ENCODE peak calls at places on chromosomes 13 and 19, in four cellular contexts. One of them, this sample, is unnamed.

GRCh38 chr19:15101479-15102082 is 5.6 kb upstream of the SYDE1 start:
- DNase-seq in NCI-H774: no peak
- DNase-seq in activated CD4-positive, CD25-positive, alpha-beta regulatory T cell: no peak
- DNase-seq in activated naive CD8-positive, alpha-beta T cell treated with anti-CD3 and anti-CD28 coated beads, Interleukin-2, amount 10 ng/mL, durations not matched to agents 7 days and 5 days: no peak
- DNase-seq in this sample: no peak

GRCh38 chr13:75533866-75534265 is 3.8 kb downstream of the COMMD6 start:
- DNase-seq in activated naive CD8-positive, alpha-beta T cell treated with anti-CD3 and anti-CD28 coated beads, Interleukin-2, amount 10 ng/mL, durations not matched to agents 7 days and 5 days: no peak
- DNase-seq in NCI-H774: no peak
- DNase-seq in activated CD4-positive, CD25-positive, alpha-beta regulatory T cell: no peak
- DNase-seq in this sample: no peak

GRCh38 chr19:8609210-8610040 is 1.1 kb downstream of the ADAMTS10 start:
- DNase-seq in activated CD4-positive, CD25-positive, alpha-beta regulatory T cell: no peak
- DNase-seq in NCI-H774: no peak
- DNase-seq in activated naive CD8-positive, alpha-beta T cell treated with anti-CD3 and anti-CD28 coated beads, Interleukin-2, amount 10 ng/mL, durations not matched to agents 7 days and 5 days: no peak
- DNase-seq in this sample: peak

GRCh38 chr19:45097776-45098520 is 5.0 kb downstream of the PPP1R37 start:
- DNase-seq in activated CD4-positive, CD25-positive, alpha-beta regulatory T cell: no peak
- DNase-seq in NCI-H774: no peak
- DNase-seq in activated naive CD8-positive, alpha-beta T cell treated with anti-CD3 and anti-CD28 coated beads, Interleukin-2, amount 10 ng/mL, durations not matched to agents 7 days and 5 days: no peak
- DNase-seq in this sample: peak

GRCh38 chr19:38683393-38684077 is 36.1 kb downstream of the ACTN4 start:
- DNase-seq in activated naive CD8-positive, alpha-beta T cell treated with anti-CD3 and anti-CD28 coated beads, Interleukin-2, amount 10 ng/mL, durations not matched to agents 7 days and 5 days: no peak
- DNase-seq in NCI-H774: peak
- DNase-seq in activated CD4-positive, CD25-positive, alpha-beta regulatory T cell: no peak
- DNase-seq in this sample: peak

GRCh38 chr19:51948979-51949378 is 21.7 kb downstream of the ZNF613 start:
- DNase-seq in activated CD4-positive, CD25-positive, alpha-beta regulatory T cell: no peak
- DNase-seq in activated naive CD8-positive, alpha-beta T cell treated with anti-CD3 and anti-CD28 coated beads, Interleukin-2, amount 10 ng/mL, durations not matched to agents 7 days and 5 days: no peak
- DNase-seq in NCI-H774: no peak
- DNase-seq in this sample: no peak

GRCh38 chr19:41705393-41706174 is 2.8 kb upstream of the CEACAM5 start:
- DNase-seq in activated naive CD8-positive, alpha-beta T cell treated with anti-CD3 and anti-CD28 coated beads, Interleukin-2, amount 10 ng/mL, durations not matched to agents 7 days and 5 days: peak
- DNase-seq in NCI-H774: no peak
- DNase-seq in activated CD4-positive, CD25-positive, alpha-beta regulatory T cell: no peak
- DNase-seq in this sample: no peak

GRCh38 chr19:2049741-2050348 is 1.2 kb downstream of the MKNK2 start:
- DNase-seq in NCI-H774: peak
- DNase-seq in activated naive CD8-positive, alpha-beta T cell treated with anti-CD3 and anti-CD28 coated beads, Interleukin-2, amount 10 ng/mL, durations not matched to agents 7 days and 5 days: peak
- DNase-seq in activated CD4-positive, CD25-positive, alpha-beta regulatory T cell: peak
- DNase-seq in this sample: peak

GRCh38 chr19:7642295-7643046 is 5.6 kb downstream of the STXBP2 start:
- DNase-seq in activated naive CD8-positive, alpha-beta T cell treated with anti-CD3 and anti-CD28 coated beads, Interleukin-2, amount 10 ng/mL, durations not matched to agents 7 days and 5 days: no peak
- DNase-seq in activated CD4-positive, CD25-positive, alpha-beta regulatory T cell: no peak
- DNase-seq in NCI-H774: no peak
- DNase-seq in this sample: no peak

GRCh38 chr13:33249066-33249465 is 36.5 kb downstream of the STARD13 start:
- DNase-seq in activated naive CD8-positive, alpha-beta T cell treated with anti-CD3 and anti-CD28 coated beads, Interleukin-2, amount 10 ng/mL, durations not matched to agents 7 days and 5 days: no peak
- DNase-seq in NCI-H774: no peak
- DNase-seq in activated CD4-positive, CD25-positive, alpha-beta regulatory T cell: no peak
- DNase-seq in this sample: no peak

GRCh38 chr13:45142440-45143345 is 22.4 kb downstream of the GTF2F2 start:
- DNase-seq in activated CD4-positive, CD25-positive, alpha-beta regulatory T cell: no peak
- DNase-seq in NCI-H774: no peak
- DNase-seq in activated naive CD8-positive, alpha-beta T cell treated with anti-CD3 and anti-CD28 coated beads, Interleukin-2, amount 10 ng/mL, durations not matched to agents 7 days and 5 days: no peak
- DNase-seq in this sample: no peak

GRCh38 chr13:39483326-39483725 is 119.7 kb downstream of the LHFPL6 start:
- DNase-seq in NCI-H774: no peak
- DNase-seq in activated naive CD8-positive, alpha-beta T cell treated with anti-CD3 and anti-CD28 coated beads, Interleukin-2, amount 10 ng/mL, durations not matched to agents 7 days and 5 days: no peak
- DNase-seq in activated CD4-positive, CD25-positive, alpha-beta regulatory T cell: no peak
- DNase-seq in this sample: no peak

GRCh38 chr19:16347706-16348105 is 23.1 kb downstream of the KLF2 start:
- DNase-seq in activated CD4-positive, CD25-positive, alpha-beta regulatory T cell: no peak
- DNase-seq in NCI-H774: no peak
- DNase-seq in activated naive CD8-positive, alpha-beta T cell treated with anti-CD3 and anti-CD28 coated beads, Interleukin-2, amount 10 ng/mL, durations not matched to agents 7 days and 5 days: no peak
- DNase-seq in this sample: no peak

GRCh38 chr13:26621731-26622401 is 64.4 kb downstream of the WASF3 start:
- DNase-seq in NCI-H774: no peak
- DNase-seq in activated naive CD8-positive, alpha-beta T cell treated with anti-CD3 and anti-CD28 coated beads, Interleukin-2, amount 10 ng/mL, durations not matched to agents 7 days and 5 days: no peak
- DNase-seq in activated CD4-positive, CD25-positive, alpha-beta regulatory T cell: no peak
- DNase-seq in this sample: no peak

GRCh38 chr19:1016647-1017114 is 4.2 kb downstream of the TMEM259 start:
- DNase-seq in activated CD4-positive, CD25-positive, alpha-beta regulatory T cell: no peak
- DNase-seq in NCI-H774: no peak
- DNase-seq in activated naive CD8-positive, alpha-beta T cell treated with anti-CD3 and anti-CD28 coated beads, Interleukin-2, amount 10 ng/mL, durations not matched to agents 7 days and 5 days: no peak
- DNase-seq in this sample: no peak

GRCh38 chr13:97252735-97253134 is 30.6 kb downstream of the MBNL2 start:
- DNase-seq in activated CD4-positive, CD25-positive, alpha-beta regulatory T cell: no peak
- DNase-seq in NCI-H774: no peak
- DNase-seq in activated naive CD8-positive, alpha-beta T cell treated with anti-CD3 and anti-CD28 coated beads, Interleukin-2, amount 10 ng/mL, durations not matched to agents 7 days and 5 days: no peak
- DNase-seq in this sample: no peak

GRCh38 chr13:74644239-74644638 is 510.0 kb upstream of the KLF12 start:
- DNase-seq in activated naive CD8-positive, alpha-beta T cell treated with anti-CD3 and anti-CD28 coated beads, Interleukin-2, amount 10 ng/mL, durations not matched to agents 7 days and 5 days: no peak
- DNase-seq in activated CD4-positive, CD25-positive, alpha-beta regulatory T cell: no peak
- DNase-seq in NCI-H774: no peak
- DNase-seq in this sample: no peak

GRCh38 chr19:33621065-33621785 is 528 bp upstream of the CHST8 start:
- DNase-seq in activated CD4-positive, CD25-positive, alpha-beta regulatory T cell: no peak
- DNase-seq in activated naive CD8-positive, alpha-beta T cell treated with anti-CD3 and anti-CD28 coated beads, Interleukin-2, amount 10 ng/mL, durations not matched to agents 7 days and 5 days: no peak
- DNase-seq in NCI-H774: no peak
- DNase-seq in this sample: no peak

GRCh38 chr19:44824758-44825157 is 15.9 kb downstream of the BCAM start:
- DNase-seq in NCI-H774: peak
- DNase-seq in activated naive CD8-positive, alpha-beta T cell treated with anti-CD3 and anti-CD28 coated beads, Interleukin-2, amount 10 ng/mL, durations not matched to agents 7 days and 5 days: no peak
- DNase-seq in activated CD4-positive, CD25-positive, alpha-beta regulatory T cell: no peak
- DNase-seq in this sample: no peak

GRCh38 chr13:33236021-33236420 is 49.5 kb downstream of the STARD13 start:
- DNase-seq in activated naive CD8-positive, alpha-beta T cell treated with anti-CD3 and anti-CD28 coated beads, Interleukin-2, amount 10 ng/mL, durations not matched to agents 7 days and 5 days: no peak
- DNase-seq in activated CD4-positive, CD25-positive, alpha-beta regulatory T cell: no peak
- DNase-seq in NCI-H774: no peak
- DNase-seq in this sample: no peak

GRCh38 chr13:95677564-95678386 is 836 bp downstream of the DNAJC3 start:
- DNase-seq in NCI-H774: no peak
- DNase-seq in activated CD4-positive, CD25-positive, alpha-beta regulatory T cell: no peak
- DNase-seq in activated naive CD8-positive, alpha-beta T cell treated with anti-CD3 and anti-CD28 coated beads, Interleukin-2, amount 10 ng/mL, durations not matched to agents 7 days and 5 days: no peak
- DNase-seq in this sample: peak

GRCh38 chr13:33349314-33349995 is 63.9 kb upstream of the STARD13 start:
- DNase-seq in NCI-H774: no peak
- DNase-seq in activated CD4-positive, CD25-positive, alpha-beta regulatory T cell: no peak
- DNase-seq in activated naive CD8-positive, alpha-beta T cell treated with anti-CD3 and anti-CD28 coated beads, Interleukin-2, amount 10 ng/mL, durations not matched to agents 7 days and 5 days: no peak
- DNase-seq in this sample: peak

GRCh38 chr13:85093808-85094207 is 705.4 kb downstream of the SLITRK6 start:
- DNase-seq in activated CD4-positive, CD25-positive, alpha-beta regulatory T cell: no peak
- DNase-seq in activated naive CD8-positive, alpha-beta T cell treated with anti-CD3 and anti-CD28 coated beads, Interleukin-2, amount 10 ng/mL, durations not matched to agents 7 days and 5 days: no peak
- DNase-seq in NCI-H774: no peak
- DNase-seq in this sample: no peak

GRCh38 chr19:11887247-11887617 is 350 bp upstream of the ZNF69 start:
- DNase-seq in activated CD4-positive, CD25-positive, alpha-beta regulatory T cell: no peak
- DNase-seq in activated naive CD8-positive, alpha-beta T cell treated with anti-CD3 and anti-CD28 coated beads, Interleukin-2, amount 10 ng/mL, durations not matched to agents 7 days and 5 days: no peak
- DNase-seq in NCI-H774: no peak
- DNase-seq in this sample: no peak

GRCh38 chr13:46313441-46314257 is 73.4 kb downstream of the RUBCNL start:
- DNase-seq in NCI-H774: no peak
- DNase-seq in activated CD4-positive, CD25-positive, alpha-beta regulatory T cell: no peak
- DNase-seq in activated naive CD8-positive, alpha-beta T cell treated with anti-CD3 and anti-CD28 coated beads, Interleukin-2, amount 10 ng/mL, durations not matched to agents 7 days and 5 days: no peak
- DNase-seq in this sample: no peak

GRCh38 chr19:13906525-13906904 is 514 bp downstream of the CC2D1A start:
- DNase-seq in activated naive CD8-positive, alpha-beta T cell treated with anti-CD3 and anti-CD28 coated beads, Interleukin-2, amount 10 ng/mL, durations not matched to agents 7 days and 5 days: no peak
- DNase-seq in NCI-H774: no peak
- DNase-seq in activated CD4-positive, CD25-positive, alpha-beta regulatory T cell: no peak
- DNase-seq in this sample: no peak

GRCh38 chr19:48613024-48613851 is 1.6 kb downstream of the FAM83E start:
- DNase-seq in NCI-H774: no peak
- DNase-seq in activated CD4-positive, CD25-positive, alpha-beta regulatory T cell: no peak
- DNase-seq in activated naive CD8-positive, alpha-beta T cell treated with anti-CD3 and anti-CD28 coated beads, Interleukin-2, amount 10 ng/mL, durations not matched to agents 7 days and 5 days: peak
- DNase-seq in this sample: no peak

GRCh38 chr13:38366954-38367645 is 17.4 kb downstream of the UFM1 start:
- DNase-seq in NCI-H774: no peak
- DNase-seq in activated CD4-positive, CD25-positive, alpha-beta regulatory T cell: no peak
- DNase-seq in activated naive CD8-positive, alpha-beta T cell treated with anti-CD3 and anti-CD28 coated beads, Interleukin-2, amount 10 ng/mL, durations not matched to agents 7 days and 5 days: no peak
- DNase-seq in this sample: no peak

GRCh38 chr13:46324976-46325375 is 62.1 kb downstream of the RUBCNL start:
- DNase-seq in NCI-H774: no peak
- DNase-seq in activated CD4-positive, CD25-positive, alpha-beta regulatory T cell: no peak
- DNase-seq in activated naive CD8-positive, alpha-beta T cell treated with anti-CD3 and anti-CD28 coated beads, Interleukin-2, amount 10 ng/mL, durations not matched to agents 7 days and 5 days: no peak
- DNase-seq in this sample: no peak

GRCh38 chr19:49744946-49745381 is 18.1 kb downstream of the TSKS start:
- DNase-seq in activated naive CD8-positive, alpha-beta T cell treated with anti-CD3 and anti-CD28 coated beads, Interleukin-2, amount 10 ng/mL, durations not matched to agents 7 days and 5 days: no peak
- DNase-seq in activated CD4-positive, CD25-positive, alpha-beta regulatory T cell: no peak
- DNase-seq in NCI-H774: no peak
- DNase-seq in this sample: no peak

GRCh38 chr13:28753946-28754345 is 35.2 kb upstream of the SLC46A3 start:
- DNase-seq in activated naive CD8-positive, alpha-beta T cell treated with anti-CD3 and anti-CD28 coated beads, Interleukin-2, amount 10 ng/mL, durations not matched to agents 7 days and 5 days: no peak
- DNase-seq in activated CD4-positive, CD25-positive, alpha-beta regulatory T cell: no peak
- DNase-seq in NCI-H774: no peak
- DNase-seq in this sample: no peak

GRCh38 chr19:2507109-2507508 is 31.2 kb downstream of the GADD45B start:
- DNase-seq in NCI-H774: peak
- DNase-seq in activated naive CD8-positive, alpha-beta T cell treated with anti-CD3 and anti-CD28 coated beads, Interleukin-2, amount 10 ng/mL, durations not matched to agents 7 days and 5 days: no peak
- DNase-seq in activated CD4-positive, CD25-positive, alpha-beta regulatory T cell: no peak
- DNase-seq in this sample: no peak

GRCh38 chr19:16222806-16223205 is 25.1 kb downstream of the AP1M1 start:
- DNase-seq in activated naive CD8-positive, alpha-beta T cell treated with anti-CD3 and anti-CD28 coated beads, Interleukin-2, amount 10 ng/mL, durations not matched to agents 7 days and 5 days: no peak
- DNase-seq in NCI-H774: no peak
- DNase-seq in activated CD4-positive, CD25-positive, alpha-beta regulatory T cell: no peak
- DNase-seq in this sample: no peak

GRCh38 chr19:17496337-17496997 is 15.0 kb upstream of the PGLS start:
- DNase-seq in activated CD4-positive, CD25-positive, alpha-beta regulatory T cell: peak
- DNase-seq in activated naive CD8-positive, alpha-beta T cell treated with anti-CD3 and anti-CD28 coated beads, Interleukin-2, amount 10 ng/mL, durations not matched to agents 7 days and 5 days: peak
- DNase-seq in NCI-H774: peak
- DNase-seq in this sample: peak

GRCh38 chr19:22286151-22286810 is at the start of gene ZNF729:
- DNase-seq in activated naive CD8-positive, alpha-beta T cell treated with anti-CD3 and anti-CD28 coated beads, Interleukin-2, amount 10 ng/mL, durations not matched to agents 7 days and 5 days: no peak
- DNase-seq in NCI-H774: no peak
- DNase-seq in activated CD4-positive, CD25-positive, alpha-beta regulatory T cell: no peak
- DNase-seq in this sample: no peak

GRCh38 chr19:271856-272255 is 19.3 kb downstream of the PLPP2 start:
- DNase-seq in activated naive CD8-positive, alpha-beta T cell treated with anti-CD3 and anti-CD28 coated beads, Interleukin-2, amount 10 ng/mL, durations not matched to agents 7 days and 5 days: no peak
- DNase-seq in activated CD4-positive, CD25-positive, alpha-beta regulatory T cell: no peak
- DNase-seq in NCI-H774: no peak
- DNase-seq in this sample: no peak

GRCh38 chr19:49920624-49921363 is 8.2 kb upstream of the ATF5 start:
- DNase-seq in activated CD4-positive, CD25-positive, alpha-beta regulatory T cell: no peak
- DNase-seq in activated naive CD8-positive, alpha-beta T cell treated with anti-CD3 and anti-CD28 coated beads, Interleukin-2, amount 10 ng/mL, durations not matched to agents 7 days and 5 days: no peak
- DNase-seq in NCI-H774: no peak
- DNase-seq in this sample: no peak